ENCODE peak calls at places on chromosomes 7 and 10, in six cellular contexts. R is activated CD8-positive, alpha-beta T cell treated with anti-CD3 and anti-CD28 coated beads for 36 hours; C is activated CD4-positive, alpha-beta T cell treated with anti-CD3 and anti-CD28 coated beads, Interleukin-2, amount 50 U/mL, for 48 hours; E is transverse colon; W is stimulated activated CD4-positive, alpha-beta T cell treated with anti-CD3 and anti-CD28 coated beads, TNF-alpha, amount 100 ng/mL, for 24 hours; X is activated T-helper 1 cell treated with anti-CD3 and anti-CD28 coated beads, Interleukin-12 subunit alpha, Interleukin-12 subunit beta, Interleukin-2, Interleukin-4 antibody, amounts not matched to agents 30 ng/mL and 10 ng/mL and 1 ng/mL, durations not matched to agents 14 hours and 24 hours and 36 hours. F is an unnamed sample.

GRCh38 chr10:125878957-125879835 is 1.9 kb downstream of the DHX32 start:
- DNase-seq in R (no peak), C (no peak), E (no peak), W (no peak), X (no peak), F (peak; percentile 65)

GRCh38 chr10:95837783-95838182 is 70.0 kb upstream of the CC2D2B start:
- DNase-seq in R (no peak), C (no peak), E (no peak), W (no peak), X (no peak), F (no peak)

GRCh38 chr10:124545346-124545745 is 83.7 kb downstream of the LHPP start:
- DNase-seq in R (peak; percentile 35), C (no peak), E (peak; percentile 50), W (no peak), X (no peak), F (no peak)

GRCh38 chr7:131012477-131013031 is 278.5 kb upstream of the KLF14 start:
- DNase-seq in R (no peak), C (no peak), E (no peak), W (no peak), X (no peak), F (no peak)

GRCh38 chr7:4707134-4707651 is 25.1 kb downstream of the FOXK1 start:
- DNase-seq in R (no peak), C (no peak), E (no peak), W (no peak), X (no peak), F (no peak)

GRCh38 chr7:85471740-85472139 is 284.9 kb upstream of the SEMA3D start:
- DNase-seq in R (peak; percentile 4), C (no peak), E (no peak), W (no peak), X (no peak), F (peak; percentile 24)

GRCh38 chr10:7408003-7408493 is 2.8 kb downstream of the SFMBT2 start:
- DNase-seq in R (peak; percentile 69), C (peak; percentile 54), E (peak; percentile 48), W (no peak), X (peak; percentile 25), F (no peak)

GRCh38 chr10:75402486-75403143 is 1.1 kb upstream of the ZNF503 start:
- DNase-seq in R (no peak), C (no peak), E (peak; percentile 30), W (no peak), X (no peak), F (no peak)

GRCh38 chr10:86678999-86679792 is 10.9 kb downstream of the LDB3 start:
- DNase-seq in R (no peak), C (no peak), E (peak; percentile 41), W (no peak), X (no peak), F (no peak)

GRCh38 chr7:90736316-90736715 is 140.2 kb downstream of the CDK14 start:
- DNase-seq in R (no peak), C (no peak), E (no peak), W (no peak), X (no peak), F (no peak)

GRCh38 chr10:99346247-99346646 is 17.1 kb downstream of the CNNM1 start:
- DNase-seq in R (no peak), C (no peak), E (no peak), W (no peak), X (no peak), F (no peak)

GRCh38 chr10:31242902-31243301 is 76.1 kb upstream of the ZEB1 start:
- DNase-seq in R (peak; percentile 75), C (peak; percentile 62), E (no peak), W (peak; percentile 57), X (no peak), F (peak; percentile 60)

GRCh38 chr10:127353544-127353943 is 157.2 kb upstream of the INSYN2A start:
- DNase-seq in R (no peak), C (no peak), E (no peak), W (no peak), X (no peak), F (no peak)

GRCh38 chr10:89985446-89985845 is 284.1 kb downstream of the KIF20B start:
- DNase-seq in R (no peak), C (no peak), E (no peak), W (no peak), X (no peak), F (no peak)

GRCh38 chr7:135748770-135749169 is at the start of gene FAM180A:
- DNase-seq in R (no peak), C (no peak), E (peak; percentile 31), W (no peak), X (no peak), F (no peak)

GRCh38 chr7:37488163-37488759 is 39.6 kb upstream of the ELMO1 start:
- DNase-seq in R (peak; percentile 14), C (no peak), E (no peak), W (no peak), X (no peak), F (no peak)

GRCh38 chr10:95847007-95847406 is 60.8 kb upstream of the CC2D2B start:
- DNase-seq in R (no peak), C (no peak), E (no peak), W (no peak), X (no peak), F (no peak)

GRCh38 chr7:98097042-98097645 is 9.5 kb upstream of the LMTK2 start:
- DNase-seq in R (no peak), C (no peak), E (no peak), W (no peak), X (no peak), F (no peak)

GRCh38 chr10:31013331-31013730 is 18.3 kb downstream of the ZNF438 start:
- DNase-seq in R (no peak), C (no peak), E (no peak), W (no peak), X (no peak), F (no peak)

GRCh38 chr7:80450621-80451308 is 61.1 kb downstream of the GNAT3 start:
- DNase-seq in R (no peak), C (no peak), E (no peak), W (no peak), X (no peak), F (no peak)

GRCh38 chr7:17942231-17942630 is 1.9 kb upstream of the SNX13 start:
- DNase-seq in R (no peak), C (no peak), E (no peak), W (no peak), X (no peak), F (no peak)

GRCh38 chr10:15293862-15294835 is 76.9 kb downstream of the FAM171A1 start:
- DNase-seq in R (no peak), C (no peak), E (no peak), W (no peak), X (no peak), F (no peak)

GRCh38 chr7:69757990-69758430 is 159.7 kb downstream of the AUTS2 start:
- DNase-seq in R (no peak), C (no peak), E (no peak), W (no peak), X (no peak), F (no peak)

GRCh38 chr10:70589762-70590662 is 12.5 kb downstream of the PRF1 start:
- DNase-seq in R (no peak), C (no peak), E (no peak), W (no peak), X (no peak), F (no peak)

GRCh38 chr7:137081694-137082093 is 213.2 kb downstream of the CHRM2 start:
- DNase-seq in R (no peak), C (no peak), E (peak; percentile 37), W (no peak), X (no peak), F (peak; percentile 96)

GRCh38 chr10:6053303-6053702 is 8.9 kb downstream of the IL2RA start:
- DNase-seq in R (no peak), C (peak; percentile 25), E (no peak), W (no peak), X (no peak), F (no peak)

GRCh38 chr10:89521368-89521767 is 14.0 kb downstream of the SLC16A12 start:
- DNase-seq in R (no peak), C (no peak), E (no peak), W (no peak), X (no peak), F (no peak)

GRCh38 chr7:16067695-16068094 is 353.6 kb downstream of the CRPPA start:
- DNase-seq in R (no peak), C (no peak), E (no peak), W (no peak), X (no peak), F (no peak)

GRCh38 chr7:116679495-116679894 is 7.5 kb downstream of the MET start:
- DNase-seq in R (no peak), C (no peak), E (no peak), W (no peak), X (no peak), F (no peak)

GRCh38 chr7:30247546-30248386 is 36.6 kb upstream of the ZNRF2 start:
- DNase-seq in R (no peak), C (no peak), E (no peak), W (no peak), X (no peak), F (no peak)

GRCh38 chr10:8057636-8058273 is 3.3 kb downstream of the GATA3 start:
- DNase-seq in R (no peak), C (no peak), E (no peak), W (no peak), X (no peak), F (no peak)

GRCh38 chr10:14016011-14016536 is 314.6 kb downstream of the FRMD4A start:
- DNase-seq in R (no peak), C (no peak), E (peak; percentile 40), W (no peak), X (no peak), F (no peak)

GRCh38 chr7:152759655-152760383 is at the start of gene ACTR3B:
- DNase-seq in R (peak; percentile 90), C (peak; percentile 90), E (peak; percentile 92), W (peak; percentile 77), X (peak; percentile 84), F (no peak)

GRCh38 chr10:3099291-3100092 is 32.1 kb downstream of the PFKP start:
- DNase-seq in R (no peak), C (no peak), E (no peak), W (no peak), X (no peak), F (peak; percentile 38)

GRCh38 chr10:34280599-34281374 is 534.3 kb downstream of the PARD3 start:
- DNase-seq in R (peak; percentile 9), C (peak; percentile 4), E (no peak), W (no peak), X (no peak), F (peak; percentile 84)

GRCh38 chr7:25754333-25754732 is 397.7 kb upstream of the NFE2L3 start:
- DNase-seq in R (no peak), C (no peak), E (peak; percentile 26), W (no peak), X (no peak), F (no peak)

GRCh38 chr7:14009453-14010418 is 20.3 kb upstream of the ETV1 start:
- DNase-seq in R (no peak), C (no peak), E (no peak), W (no peak), X (no peak), F (no peak)

GRCh38 chr7:101923276-101923985 is 106.0 kb downstream of the CUX1 start:
- DNase-seq in R (no peak), C (no peak), E (no peak), W (no peak), X (no peak), F (no peak)

F was measured in AG04449.